ENCODE peak calls at places on chromosome 7, in nine cellular contexts. One of them, this sample, is unnamed.

GRCh38 chr7:102814025-102814471 is 65.2 kb downstream of the FAM185A start:
- DNase-seq in left lung: no peak
- DNase-seq in osteoblast: peak; percentile 36
- DNase-seq in tibial nerve: no peak
- DNase-seq in fibroblast of lung: peak; percentile 84
- DNase-seq in CD8-positive, alpha-beta T cell: no peak
- DNase-seq in psoas muscle: no peak
- DNase-seq in heart right ventricle: no peak
- DNase-seq in uterus: no peak
- DNase-seq in this sample: no peak

GRCh38 chr7:132739271-132739955 is 163.1 kb upstream of the PLXNA4 start:
- DNase-seq in left lung: no peak
- DNase-seq in osteoblast: peak; percentile 29
- DNase-seq in tibial nerve: no peak
- DNase-seq in fibroblast of lung: peak; percentile 99
- DNase-seq in CD8-positive, alpha-beta T cell: no peak
- DNase-seq in psoas muscle: peak; percentile 63
- DNase-seq in heart right ventricle: peak; percentile 48
- DNase-seq in uterus: no peak
- DNase-seq in this sample: no peak

GRCh38 chr7:22001345-22002004 is 55.8 kb upstream of the CDCA7L start:
- DNase-seq in left lung: no peak
- DNase-seq in osteoblast: peak; percentile 86
- DNase-seq in tibial nerve: no peak
- DNase-seq in fibroblast of lung: peak; percentile 80
- DNase-seq in CD8-positive, alpha-beta T cell: no peak
- DNase-seq in psoas muscle: no peak
- DNase-seq in heart right ventricle: peak; percentile 28
- DNase-seq in uterus: no peak
- DNase-seq in this sample: no peak

GRCh38 chr7:128833939-128834310 is 3.7 kb downstream of the FLNC start:
- DNase-seq in left lung: no peak
- DNase-seq in osteoblast: no peak
- DNase-seq in tibial nerve: no peak
- DNase-seq in fibroblast of lung: no peak
- DNase-seq in CD8-positive, alpha-beta T cell: no peak
- DNase-seq in psoas muscle: no peak
- DNase-seq in heart right ventricle: no peak
- DNase-seq in uterus: no peak
- DNase-seq in this sample: no peak

GRCh38 chr7:105613611-105614330 is 32.5 kb upstream of the EFCAB10 start:
- DNase-seq in left lung: no peak
- DNase-seq in osteoblast: no peak
- DNase-seq in tibial nerve: no peak
- DNase-seq in fibroblast of lung: no peak
- DNase-seq in CD8-positive, alpha-beta T cell: no peak
- DNase-seq in psoas muscle: no peak
- DNase-seq in heart right ventricle: no peak
- DNase-seq in uterus: no peak
- DNase-seq in this sample: no peak

GRCh38 chr7:95919574-95919973 is 147.2 kb downstream of the DYNC1I1 start:
- DNase-seq in left lung: no peak
- DNase-seq in osteoblast: no peak
- DNase-seq in tibial nerve: no peak
- DNase-seq in fibroblast of lung: no peak
- DNase-seq in CD8-positive, alpha-beta T cell: no peak
- DNase-seq in psoas muscle: no peak
- DNase-seq in heart right ventricle: no peak
- DNase-seq in uterus: no peak
- DNase-seq in this sample: no peak

GRCh38 chr7:4700577-4701235 is 18.6 kb downstream of the FOXK1 start:
- DNase-seq in left lung: no peak
- DNase-seq in osteoblast: peak; percentile 79
- DNase-seq in tibial nerve: no peak
- DNase-seq in fibroblast of lung: peak; percentile 99
- DNase-seq in CD8-positive, alpha-beta T cell: no peak
- DNase-seq in psoas muscle: no peak
- DNase-seq in heart right ventricle: no peak
- DNase-seq in uterus: peak; percentile 55
- DNase-seq in this sample: no peak

GRCh38 chr7:45143616-45144015 is 14.0 kb upstream of the RAMP3 start:
- DNase-seq in left lung: no peak
- DNase-seq in osteoblast: peak; percentile 81
- DNase-seq in tibial nerve: no peak
- DNase-seq in fibroblast of lung: peak; percentile 61
- DNase-seq in CD8-positive, alpha-beta T cell: no peak
- DNase-seq in psoas muscle: no peak
- DNase-seq in heart right ventricle: no peak
- DNase-seq in uterus: no peak
- DNase-seq in this sample: no peak

GRCh38 chr7:75756340-75757297 is 15.4 kb downstream of the CCL26 start:
- DNase-seq in left lung: no peak
- DNase-seq in osteoblast: peak; percentile 86
- DNase-seq in tibial nerve: no peak
- DNase-seq in fibroblast of lung: peak; percentile 24
- DNase-seq in CD8-positive, alpha-beta T cell: no peak
- DNase-seq in psoas muscle: no peak
- DNase-seq in heart right ventricle: peak; percentile 17
- DNase-seq in uterus: no peak
- DNase-seq in this sample: no peak

GRCh38 chr7:78099715-78100477 is 301.3 kb downstream of the PHTF2 start:
- DNase-seq in left lung: no peak
- DNase-seq in osteoblast: peak; percentile 78
- DNase-seq in tibial nerve: no peak
- DNase-seq in fibroblast of lung: peak; percentile 96
- DNase-seq in CD8-positive, alpha-beta T cell: no peak
- DNase-seq in psoas muscle: no peak
- DNase-seq in heart right ventricle: no peak
- DNase-seq in uterus: no peak
- DNase-seq in this sample: no peak

GRCh38 chr7:18694911-18695310 is 199.4 kb downstream of the HDAC9 start:
- DNase-seq in left lung: no peak
- DNase-seq in osteoblast: no peak
- DNase-seq in tibial nerve: no peak
- DNase-seq in fibroblast of lung: no peak
- DNase-seq in CD8-positive, alpha-beta T cell: no peak
- DNase-seq in psoas muscle: no peak
- DNase-seq in heart right ventricle: no peak
- DNase-seq in uterus: no peak
- DNase-seq in this sample: no peak

GRCh38 chr7:57413529-57414398 is 36.2 kb upstream of the ZNF716 start:
- DNase-seq in left lung: no peak
- DNase-seq in osteoblast: no peak
- DNase-seq in tibial nerve: no peak
- DNase-seq in fibroblast of lung: no peak
- DNase-seq in CD8-positive, alpha-beta T cell: no peak
- DNase-seq in psoas muscle: no peak
- DNase-seq in heart right ventricle: no peak
- DNase-seq in uterus: no peak
- DNase-seq in this sample: no peak

GRCh38 chr7:57415730-57416129 is 34.2 kb upstream of the ZNF716 start:
- DNase-seq in left lung: no peak
- DNase-seq in osteoblast: no peak
- DNase-seq in tibial nerve: no peak
- DNase-seq in fibroblast of lung: no peak
- DNase-seq in CD8-positive, alpha-beta T cell: no peak
- DNase-seq in psoas muscle: no peak
- DNase-seq in heart right ventricle: no peak
- DNase-seq in uterus: no peak
- DNase-seq in this sample: no peak

GRCh38 chr7:57415326-57415725 is 34.7 kb upstream of the ZNF716 start:
- DNase-seq in left lung: no peak
- DNase-seq in osteoblast: no peak
- DNase-seq in tibial nerve: no peak
- DNase-seq in fibroblast of lung: no peak
- DNase-seq in CD8-positive, alpha-beta T cell: no peak
- DNase-seq in psoas muscle: no peak
- DNase-seq in heart right ventricle: no peak
- DNase-seq in uterus: no peak
- DNase-seq in this sample: no peak

GRCh38 chr7:57414852-57415251 is 35.1 kb upstream of the ZNF716 start:
- DNase-seq in left lung: no peak
- DNase-seq in osteoblast: no peak
- DNase-seq in tibial nerve: no peak
- DNase-seq in fibroblast of lung: no peak
- DNase-seq in CD8-positive, alpha-beta T cell: no peak
- DNase-seq in psoas muscle: no peak
- DNase-seq in heart right ventricle: no peak
- DNase-seq in uterus: no peak
- DNase-seq in this sample: no peak

GRCh38 chr7:57414415-57414814 is 35.6 kb upstream of the ZNF716 start:
- DNase-seq in left lung: no peak
- DNase-seq in osteoblast: no peak
- DNase-seq in tibial nerve: no peak
- DNase-seq in fibroblast of lung: no peak
- DNase-seq in CD8-positive, alpha-beta T cell: no peak
- DNase-seq in psoas muscle: no peak
- DNase-seq in heart right ventricle: no peak
- DNase-seq in uterus: no peak
- DNase-seq in this sample: no peak
- H3K9me3 ChIP-seq in left lung: no peaks in the 10 kb centered on the region
- H3K9me3 ChIP-seq in osteoblast: no peaks in the 10 kb centered on the region
- H3K9me3 ChIP-seq in tibial nerve: no peaks in the 10 kb centered on the region
- H3K9me3 ChIP-seq in fibroblast of lung: no peaks in the 10 kb centered on the region
- H3K9me3 ChIP-seq in CD8-positive, alpha-beta T cell: no peaks in the 10 kb centered on the region
- H3K9me3 ChIP-seq in psoas muscle: no peaks in the 10 kb centered on the region
- H3K9me3 ChIP-seq in heart right ventricle: no peaks in the 10 kb centered on the region
- H3K9me3 ChIP-seq in uterus: no peaks in the 10 kb centered on the region
- H3K9me3 ChIP-seq in this sample: no peaks in the 10 kb centered on the region

GRCh38 chr7:157620616-157621015 is 283.8 kb downstream of the DNAJB6 start:
- DNase-seq in left lung: no peak
- DNase-seq in osteoblast: peak; percentile 22
- DNase-seq in tibial nerve: no peak
- DNase-seq in fibroblast of lung: no peak
- DNase-seq in CD8-positive, alpha-beta T cell: no peak
- DNase-seq in psoas muscle: no peak
- DNase-seq in heart right ventricle: no peak
- DNase-seq in uterus: no peak
- DNase-seq in this sample: no peak

GRCh38 chr7:157622000-157622399 is 285.2 kb downstream of the DNAJB6 start:
- DNase-seq in left lung: no peak
- DNase-seq in osteoblast: peak; percentile 46
- DNase-seq in tibial nerve: no peak
- DNase-seq in fibroblast of lung: no peak
- DNase-seq in CD8-positive, alpha-beta T cell: peak; percentile 16
- DNase-seq in psoas muscle: no peak
- DNase-seq in heart right ventricle: no peak
- DNase-seq in uterus: no peak
- DNase-seq in this sample: no peak

GRCh38 chr7:157621131-157621681 is 284.4 kb downstream of the DNAJB6 start:
- DNase-seq in left lung: no peak
- DNase-seq in osteoblast: peak; percentile 62
- DNase-seq in tibial nerve: no peak
- DNase-seq in fibroblast of lung: no peak
- DNase-seq in CD8-positive, alpha-beta T cell: no peak
- DNase-seq in psoas muscle: peak; percentile 38
- DNase-seq in heart right ventricle: no peak
- DNase-seq in uterus: no peak
- DNase-seq in this sample: no peak

GRCh38 chr7:157623556-157623955 is 286.8 kb downstream of the DNAJB6 start:
- DNase-seq in left lung: no peak
- DNase-seq in osteoblast: no peak
- DNase-seq in tibial nerve: no peak
- DNase-seq in fibroblast of lung: no peak
- DNase-seq in CD8-positive, alpha-beta T cell: no peak
- DNase-seq in psoas muscle: no peak
- DNase-seq in heart right ventricle: no peak
- DNase-seq in uterus: no peak
- DNase-seq in this sample: no peak

GRCh38 chr7:157622408-157623221 is 285.8 kb downstream of the DNAJB6 start:
- DNase-seq in left lung: no peak
- DNase-seq in osteoblast: peak; percentile 3
- DNase-seq in tibial nerve: no peak
- DNase-seq in fibroblast of lung: no peak
- DNase-seq in CD8-positive, alpha-beta T cell: no peak
- DNase-seq in psoas muscle: peak; percentile 28
- DNase-seq in heart right ventricle: no peak
- DNase-seq in uterus: no peak
- DNase-seq in this sample: no peak
- H3K9me3 ChIP-seq in left lung: no peaks in the 10 kb centered on the region
- H3K9me3 ChIP-seq in osteoblast: no peaks in the 10 kb centered on the region
- H3K9me3 ChIP-seq in tibial nerve: no peaks in the 10 kb centered on the region
- H3K9me3 ChIP-seq in fibroblast of lung: no peaks in the 10 kb centered on the region
- H3K9me3 ChIP-seq in CD8-positive, alpha-beta T cell: no peaks in the 10 kb centered on the region
- H3K9me3 ChIP-seq in psoas muscle: no peaks in the 10 kb centered on the region
- H3K9me3 ChIP-seq in heart right ventricle: peaks cover 4% of the 10 kb centered on the region
- H3K9me3 ChIP-seq in uterus: no peaks in the 10 kb centered on the region
- H3K9me3 ChIP-seq in this sample: no peaks in the 10 kb centered on the region

DNA sequence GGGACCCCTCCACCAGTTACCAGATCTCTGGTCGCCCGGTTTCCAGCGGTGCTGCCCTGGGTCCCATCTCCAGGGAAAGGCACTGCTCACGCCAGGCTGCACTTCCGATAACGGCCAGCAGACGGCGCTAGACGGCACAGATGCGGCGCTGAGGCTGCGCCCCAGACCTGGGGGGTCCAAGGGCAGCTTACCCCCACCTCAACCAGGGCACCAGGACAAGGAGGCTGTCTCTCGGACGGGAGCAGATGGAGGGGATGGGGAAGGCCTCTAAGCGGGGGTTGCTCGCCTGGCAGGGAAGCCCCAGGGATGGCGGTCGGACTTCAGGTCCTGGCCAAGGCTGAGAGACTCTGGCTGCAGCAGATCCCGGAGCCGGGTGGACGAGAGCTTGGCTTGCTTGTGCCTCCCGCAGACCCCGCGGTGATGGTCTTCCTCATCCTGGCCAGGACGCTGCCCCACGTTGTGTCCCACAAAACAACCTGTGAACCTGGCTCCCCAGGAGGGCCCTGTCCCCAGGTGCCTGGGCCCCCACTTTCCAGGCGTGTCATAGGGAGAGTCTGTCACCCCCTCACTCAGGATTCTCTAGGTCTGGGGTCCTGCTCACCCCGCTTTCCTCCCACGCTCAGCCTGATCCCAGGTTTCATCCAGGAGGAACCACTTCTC is 23.9 kb upstream of the ZNF716 start:
- DNase-seq in left lung: no peak
- DNase-seq in osteoblast: no peak
- DNase-seq in tibial nerve: no peak
- DNase-seq in fibroblast of lung: no peak
- DNase-seq in CD8-positive, alpha-beta T cell: no peak
- DNase-seq in psoas muscle: no peak
- DNase-seq in heart right ventricle: no peak
- DNase-seq in uterus: no peak
- DNase-seq in this sample: no peak
- H3K9me3 ChIP-seq in left lung: no peaks in the 10 kb centered on the region
- H3K9me3 ChIP-seq in osteoblast: peaks cover 4% of the 10 kb centered on the region
- H3K9me3 ChIP-seq in tibial nerve: no peaks in the 10 kb centered on the region
- H3K9me3 ChIP-seq in fibroblast of lung: no peaks in the 10 kb centered on the region
- H3K9me3 ChIP-seq in CD8-positive, alpha-beta T cell: no peaks in the 10 kb centered on the region
- H3K9me3 ChIP-seq in psoas muscle: no peaks in the 10 kb centered on the region
- H3K9me3 ChIP-seq in heart right ventricle: peaks cover 3% of the 10 kb centered on the region
- H3K9me3 ChIP-seq in uterus: no peaks in the 10 kb centered on the region
- H3K9me3 ChIP-seq in this sample: no peaks in the 10 kb centered on the region

DNA sequence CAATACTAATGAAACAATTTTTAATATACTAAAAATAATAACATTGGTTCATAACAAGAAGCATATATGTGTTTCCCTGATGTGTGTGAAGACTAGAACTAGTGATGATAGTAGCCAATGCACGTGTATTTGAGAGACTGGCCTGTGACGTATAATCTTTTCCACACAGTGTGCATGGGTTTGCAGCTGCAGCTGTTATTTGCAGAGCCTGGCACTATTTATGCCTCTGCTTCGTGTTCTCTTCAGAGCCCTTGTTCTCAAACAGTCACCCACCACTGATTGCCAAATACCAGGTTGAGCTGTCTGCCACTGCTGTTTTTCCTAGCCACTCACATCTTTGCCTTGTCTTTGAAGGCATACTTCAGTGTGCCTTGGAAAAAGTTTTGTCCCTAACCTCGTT is 531.7 kb downstream of the ETV1 start:
- DNase-seq in left lung: no peak
- DNase-seq in osteoblast: no peak
- DNase-seq in tibial nerve: no peak
- DNase-seq in fibroblast of lung: no peak
- DNase-seq in CD8-positive, alpha-beta T cell: no peak
- DNase-seq in psoas muscle: no peak
- DNase-seq in heart right ventricle: peak; percentile 4
- DNase-seq in uterus: no peak
- DNase-seq in this sample: no peak
- H3K9me3 ChIP-seq in left lung: no peaks in the 10 kb centered on the region
- H3K9me3 ChIP-seq in osteoblast: no peaks in the 10 kb centered on the region
- H3K9me3 ChIP-seq in tibial nerve: no peaks in the 10 kb centered on the region
- H3K9me3 ChIP-seq in fibroblast of lung: no peaks in the 10 kb centered on the region
- H3K9me3 ChIP-seq in CD8-positive, alpha-beta T cell: no peaks in the 10 kb centered on the region
- H3K9me3 ChIP-seq in psoas muscle: no peaks in the 10 kb centered on the region
- H3K9me3 ChIP-seq in heart right ventricle: no peaks in the 10 kb centered on the region
- H3K9me3 ChIP-seq in uterus: no peaks in the 10 kb centered on the region
- H3K9me3 ChIP-seq in this sample: no peaks in the 10 kb centered on the region